ENCODE peak calls at places on chromosomes 16 and 17, in ten cellular contexts. One of them, this sample, is unnamed.

GRCh38 chr17:63333869-63334268 is 112.2 kb downstream of the CYB561 start:
- DNase-seq in cardiac fibroblast: peak
- DNase-seq in tibial nerve: no peak
- DNase-seq in activated CD4-positive, alpha-beta T cell treated with anti-CD3 and anti-CD28 coated beads for 1 hour: no peak
- DNase-seq in lower leg skin: no peak
- DNase-seq in smooth muscle cell of the brain vasculature: no peak
- DNase-seq in cardiac muscle cell: no peak
- DNase-seq in NCI-H1436: no peak
- DNase-seq in naive B cell: no peak
- DNase-seq in NCI-H1092 treated with DMSO at 0.1 percent for 48 hours: no peak
- DNase-seq in this sample: no peak

GRCh38 chr16:73062640-73063283 is 14.8 kb upstream of the ZFHX3 start:
- DNase-seq in cardiac fibroblast: peak
- DNase-seq in tibial nerve: no peak
- DNase-seq in activated CD4-positive, alpha-beta T cell treated with anti-CD3 and anti-CD28 coated beads for 1 hour: no peak
- DNase-seq in lower leg skin: no peak
- DNase-seq in smooth muscle cell of the brain vasculature: no peak
- DNase-seq in cardiac muscle cell: no peak
- DNase-seq in NCI-H1436: no peak
- DNase-seq in naive B cell: no peak
- DNase-seq in NCI-H1092 treated with DMSO at 0.1 percent for 48 hours: no peak
- DNase-seq in this sample: no peak

GRCh38 chr16:3030872-3031212 is 5.9 kb downstream of the BICDL2 start:
- DNase-seq in cardiac fibroblast: no peak
- DNase-seq in tibial nerve: no peak
- DNase-seq in activated CD4-positive, alpha-beta T cell treated with anti-CD3 and anti-CD28 coated beads for 1 hour: no peak
- DNase-seq in lower leg skin: no peak
- DNase-seq in smooth muscle cell of the brain vasculature: no peak
- DNase-seq in cardiac muscle cell: no peak
- DNase-seq in NCI-H1436: no peak
- DNase-seq in naive B cell: no peak
- DNase-seq in NCI-H1092 treated with DMSO at 0.1 percent for 48 hours: no peak
- DNase-seq in this sample: no peak

GRCh38 chr16:89689142-89689541 is 2.7 kb downstream of the CDK10 start:
- DNase-seq in cardiac fibroblast: no peak
- DNase-seq in tibial nerve: no peak
- DNase-seq in activated CD4-positive, alpha-beta T cell treated with anti-CD3 and anti-CD28 coated beads for 1 hour: no peak
- DNase-seq in lower leg skin: no peak
- DNase-seq in smooth muscle cell of the brain vasculature: no peak
- DNase-seq in cardiac muscle cell: no peak
- DNase-seq in NCI-H1436: no peak
- DNase-seq in naive B cell: no peak
- DNase-seq in NCI-H1092 treated with DMSO at 0.1 percent for 48 hours: no peak
- DNase-seq in this sample: no peak

GRCh38 chr16:709651-710499 is 4.3 kb upstream of the FBXL16 start:
- DNase-seq in cardiac fibroblast: peak
- DNase-seq in tibial nerve: no peak
- DNase-seq in activated CD4-positive, alpha-beta T cell treated with anti-CD3 and anti-CD28 coated beads for 1 hour: no peak
- DNase-seq in lower leg skin: no peak
- DNase-seq in smooth muscle cell of the brain vasculature: no peak
- DNase-seq in cardiac muscle cell: peak
- DNase-seq in NCI-H1436: peak
- DNase-seq in naive B cell: no peak
- DNase-seq in NCI-H1092 treated with DMSO at 0.1 percent for 48 hours: peak
- DNase-seq in this sample: no peak

GRCh38 chr16:23158114-23158513 is 8.9 kb upstream of the USP31 start:
- DNase-seq in cardiac fibroblast: no peak
- DNase-seq in tibial nerve: no peak
- DNase-seq in activated CD4-positive, alpha-beta T cell treated with anti-CD3 and anti-CD28 coated beads for 1 hour: no peak
- DNase-seq in lower leg skin: no peak
- DNase-seq in smooth muscle cell of the brain vasculature: no peak
- DNase-seq in cardiac muscle cell: no peak
- DNase-seq in NCI-H1436: no peak
- DNase-seq in naive B cell: no peak
- DNase-seq in NCI-H1092 treated with DMSO at 0.1 percent for 48 hours: no peak
- DNase-seq in this sample: no peak

GRCh38 chr16:29943846-29944669 is 17.8 kb upstream of the TMEM219 start:
- DNase-seq in cardiac fibroblast: peak
- DNase-seq in tibial nerve: no peak
- DNase-seq in activated CD4-positive, alpha-beta T cell treated with anti-CD3 and anti-CD28 coated beads for 1 hour: no peak
- DNase-seq in lower leg skin: peak
- DNase-seq in smooth muscle cell of the brain vasculature: peak
- DNase-seq in cardiac muscle cell: peak
- DNase-seq in NCI-H1436: peak
- DNase-seq in naive B cell: no peak
- DNase-seq in NCI-H1092 treated with DMSO at 0.1 percent for 48 hours: peak
- DNase-seq in this sample: no peak

GRCh38 chr16:85663891-85664321 is 24.8 kb downstream of the GINS2 start:
- DNase-seq in cardiac fibroblast: no peak
- DNase-seq in tibial nerve: no peak
- DNase-seq in activated CD4-positive, alpha-beta T cell treated with anti-CD3 and anti-CD28 coated beads for 1 hour: no peak
- DNase-seq in lower leg skin: no peak
- DNase-seq in smooth muscle cell of the brain vasculature: no peak
- DNase-seq in cardiac muscle cell: no peak
- DNase-seq in NCI-H1436: peak
- DNase-seq in naive B cell: no peak
- DNase-seq in NCI-H1092 treated with DMSO at 0.1 percent for 48 hours: peak
- DNase-seq in this sample: no peak

GRCh38 chr17:72205357-72205756 is 84.5 kb downstream of the SOX9 start:
- DNase-seq in cardiac fibroblast: no peak
- DNase-seq in tibial nerve: no peak
- DNase-seq in activated CD4-positive, alpha-beta T cell treated with anti-CD3 and anti-CD28 coated beads for 1 hour: no peak
- DNase-seq in lower leg skin: no peak
- DNase-seq in smooth muscle cell of the brain vasculature: no peak
- DNase-seq in cardiac muscle cell: peak
- DNase-seq in NCI-H1436: no peak
- DNase-seq in naive B cell: no peak
- DNase-seq in NCI-H1092 treated with DMSO at 0.1 percent for 48 hours: no peak
- DNase-seq in this sample: no peak

GRCh38 chr17:50765454-50766221 is 1.7 kb downstream of the ANKRD40CL start:
- DNase-seq in cardiac fibroblast: no peak
- DNase-seq in tibial nerve: no peak
- DNase-seq in activated CD4-positive, alpha-beta T cell treated with anti-CD3 and anti-CD28 coated beads for 1 hour: no peak
- DNase-seq in lower leg skin: no peak
- DNase-seq in smooth muscle cell of the brain vasculature: no peak
- DNase-seq in cardiac muscle cell: no peak
- DNase-seq in NCI-H1436: no peak
- DNase-seq in naive B cell: peak
- DNase-seq in NCI-H1092 treated with DMSO at 0.1 percent for 48 hours: no peak
- DNase-seq in this sample: peak

GRCh38 chr17:72189781-72190593 is 69.2 kb downstream of the SOX9 start:
- DNase-seq in cardiac fibroblast: no peak
- DNase-seq in tibial nerve: no peak
- DNase-seq in activated CD4-positive, alpha-beta T cell treated with anti-CD3 and anti-CD28 coated beads for 1 hour: no peak
- DNase-seq in lower leg skin: no peak
- DNase-seq in smooth muscle cell of the brain vasculature: no peak
- DNase-seq in cardiac muscle cell: no peak
- DNase-seq in NCI-H1436: no peak
- DNase-seq in naive B cell: no peak
- DNase-seq in NCI-H1092 treated with DMSO at 0.1 percent for 48 hours: no peak
- DNase-seq in this sample: no peak

GRCh38 chr16:19746561-19746960 is 28.5 kb downstream of the IQCK start:
- DNase-seq in cardiac fibroblast: no peak
- DNase-seq in tibial nerve: no peak
- DNase-seq in activated CD4-positive, alpha-beta T cell treated with anti-CD3 and anti-CD28 coated beads for 1 hour: no peak
- DNase-seq in lower leg skin: no peak
- DNase-seq in smooth muscle cell of the brain vasculature: no peak
- DNase-seq in cardiac muscle cell: peak
- DNase-seq in NCI-H1436: no peak
- DNase-seq in naive B cell: no peak
- DNase-seq in NCI-H1092 treated with DMSO at 0.1 percent for 48 hours: peak
- DNase-seq in this sample: no peak

GRCh38 chr16:67169011-67169451 is 1.3 kb upstream of the NOL3 start:
- DNase-seq in cardiac fibroblast: no peak
- DNase-seq in tibial nerve: no peak
- DNase-seq in activated CD4-positive, alpha-beta T cell treated with anti-CD3 and anti-CD28 coated beads for 1 hour: no peak
- DNase-seq in lower leg skin: no peak
- DNase-seq in smooth muscle cell of the brain vasculature: no peak
- DNase-seq in cardiac muscle cell: no peak
- DNase-seq in NCI-H1436: no peak
- DNase-seq in naive B cell: no peak
- DNase-seq in NCI-H1092 treated with DMSO at 0.1 percent for 48 hours: no peak
- DNase-seq in this sample: no peak

GRCh38 chr17:58615768-58616659 is 75.8 kb downstream of the TEX14 start:
- DNase-seq in cardiac fibroblast: peak
- DNase-seq in tibial nerve: no peak
- DNase-seq in activated CD4-positive, alpha-beta T cell treated with anti-CD3 and anti-CD28 coated beads for 1 hour: no peak
- DNase-seq in lower leg skin: no peak
- DNase-seq in smooth muscle cell of the brain vasculature: no peak
- DNase-seq in cardiac muscle cell: no peak
- DNase-seq in NCI-H1436: no peak
- DNase-seq in naive B cell: no peak
- DNase-seq in NCI-H1092 treated with DMSO at 0.1 percent for 48 hours: no peak
- DNase-seq in this sample: no peak

GRCh38 chr16:4915226-4915761 is 21.7 kb downstream of the PPL start:
- DNase-seq in cardiac fibroblast: peak
- DNase-seq in tibial nerve: no peak
- DNase-seq in activated CD4-positive, alpha-beta T cell treated with anti-CD3 and anti-CD28 coated beads for 1 hour: no peak
- DNase-seq in lower leg skin: no peak
- DNase-seq in smooth muscle cell of the brain vasculature: peak
- DNase-seq in cardiac muscle cell: no peak
- DNase-seq in NCI-H1436: no peak
- DNase-seq in naive B cell: no peak
- DNase-seq in NCI-H1092 treated with DMSO at 0.1 percent for 48 hours: no peak
- DNase-seq in this sample: no peak

GRCh38 chr17:42527932-42528331 is 8.1 kb upstream of the NAGLU start:
- DNase-seq in cardiac fibroblast: no peak
- DNase-seq in tibial nerve: no peak
- DNase-seq in activated CD4-positive, alpha-beta T cell treated with anti-CD3 and anti-CD28 coated beads for 1 hour: no peak
- DNase-seq in lower leg skin: no peak
- DNase-seq in smooth muscle cell of the brain vasculature: no peak
- DNase-seq in cardiac muscle cell: no peak
- DNase-seq in NCI-H1436: no peak
- DNase-seq in naive B cell: no peak
- DNase-seq in NCI-H1092 treated with DMSO at 0.1 percent for 48 hours: no peak
- DNase-seq in this sample: no peak

GRCh38 chr16:30951785-30952184 is 2.9 kb downstream of the ORAI3 start:
- DNase-seq in cardiac fibroblast: peak
- DNase-seq in tibial nerve: peak
- DNase-seq in activated CD4-positive, alpha-beta T cell treated with anti-CD3 and anti-CD28 coated beads for 1 hour: no peak
- DNase-seq in lower leg skin: no peak
- DNase-seq in smooth muscle cell of the brain vasculature: no peak
- DNase-seq in cardiac muscle cell: no peak
- DNase-seq in NCI-H1436: no peak
- DNase-seq in naive B cell: no peak
- DNase-seq in NCI-H1092 treated with DMSO at 0.1 percent for 48 hours: no peak
- DNase-seq in this sample: no peak

GRCh38 chr16:67664871-67665270 is 1.7 kb downstream of the ENKD1 start:
- DNase-seq in cardiac fibroblast: no peak
- DNase-seq in tibial nerve: no peak
- DNase-seq in activated CD4-positive, alpha-beta T cell treated with anti-CD3 and anti-CD28 coated beads for 1 hour: no peak
- DNase-seq in lower leg skin: no peak
- DNase-seq in smooth muscle cell of the brain vasculature: no peak
- DNase-seq in cardiac muscle cell: no peak
- DNase-seq in NCI-H1436: no peak
- DNase-seq in naive B cell: no peak
- DNase-seq in NCI-H1092 treated with DMSO at 0.1 percent for 48 hours: no peak
- DNase-seq in this sample: no peak

GRCh38 chr16:69087161-69087581 is 18.3 kb upstream of the HAS3 start:
- DNase-seq in cardiac fibroblast: no peak
- DNase-seq in tibial nerve: no peak
- DNase-seq in activated CD4-positive, alpha-beta T cell treated with anti-CD3 and anti-CD28 coated beads for 1 hour: no peak
- DNase-seq in lower leg skin: no peak
- DNase-seq in smooth muscle cell of the brain vasculature: no peak
- DNase-seq in cardiac muscle cell: no peak
- DNase-seq in NCI-H1436: no peak
- DNase-seq in naive B cell: no peak
- DNase-seq in NCI-H1092 treated with DMSO at 0.1 percent for 48 hours: no peak
- DNase-seq in this sample: no peak

GRCh38 chr16:3924763-3925162 is 44.2 kb upstream of the CREBBP start:
- DNase-seq in cardiac fibroblast: no peak
- DNase-seq in tibial nerve: no peak
- DNase-seq in activated CD4-positive, alpha-beta T cell treated with anti-CD3 and anti-CD28 coated beads for 1 hour: no peak
- DNase-seq in lower leg skin: no peak
- DNase-seq in smooth muscle cell of the brain vasculature: no peak
- DNase-seq in cardiac muscle cell: no peak
- DNase-seq in NCI-H1436: no peak
- DNase-seq in naive B cell: no peak
- DNase-seq in NCI-H1092 treated with DMSO at 0.1 percent for 48 hours: no peak
- DNase-seq in this sample: no peak

GRCh38 chr16:6704306-6704705 is 628.3 kb upstream of the RBFOX1 start:
- DNase-seq in cardiac fibroblast: no peak
- DNase-seq in tibial nerve: no peak
- DNase-seq in activated CD4-positive, alpha-beta T cell treated with anti-CD3 and anti-CD28 coated beads for 1 hour: no peak
- DNase-seq in lower leg skin: no peak
- DNase-seq in smooth muscle cell of the brain vasculature: no peak
- DNase-seq in cardiac muscle cell: no peak
- DNase-seq in NCI-H1436: no peak
- DNase-seq in naive B cell: no peak
- DNase-seq in NCI-H1092 treated with DMSO at 0.1 percent for 48 hours: no peak
- DNase-seq in this sample: no peak

GRCh38 chr17:29245401-29245800 is 1.3 kb upstream of the CRYBA1 start:
- DNase-seq in cardiac fibroblast: no peak
- DNase-seq in tibial nerve: no peak
- DNase-seq in activated CD4-positive, alpha-beta T cell treated with anti-CD3 and anti-CD28 coated beads for 1 hour: no peak
- DNase-seq in lower leg skin: no peak
- DNase-seq in smooth muscle cell of the brain vasculature: no peak
- DNase-seq in cardiac muscle cell: no peak
- DNase-seq in NCI-H1436: no peak
- DNase-seq in naive B cell: no peak
- DNase-seq in NCI-H1092 treated with DMSO at 0.1 percent for 48 hours: no peak
- DNase-seq in this sample: peak

GRCh38 chr16:3065069-3065741 is at the start of gene IL32:
- DNase-seq in cardiac fibroblast: peak
- DNase-seq in tibial nerve: no peak
- DNase-seq in activated CD4-positive, alpha-beta T cell treated with anti-CD3 and anti-CD28 coated beads for 1 hour: no peak
- DNase-seq in lower leg skin: no peak
- DNase-seq in smooth muscle cell of the brain vasculature: no peak
- DNase-seq in cardiac muscle cell: no peak
- DNase-seq in NCI-H1436: no peak
- DNase-seq in naive B cell: no peak
- DNase-seq in NCI-H1092 treated with DMSO at 0.1 percent for 48 hours: no peak
- DNase-seq in this sample: no peak

GRCh38 chr17:1511756-1512321 is 4.6 kb downstream of the INPP5K start:
- DNase-seq in cardiac fibroblast: no peak
- DNase-seq in tibial nerve: no peak
- DNase-seq in activated CD4-positive, alpha-beta T cell treated with anti-CD3 and anti-CD28 coated beads for 1 hour: no peak
- DNase-seq in lower leg skin: no peak
- DNase-seq in smooth muscle cell of the brain vasculature: no peak
- DNase-seq in cardiac muscle cell: no peak
- DNase-seq in NCI-H1436: no peak
- DNase-seq in naive B cell: no peak
- DNase-seq in NCI-H1092 treated with DMSO at 0.1 percent for 48 hours: no peak
- DNase-seq in this sample: no peak

GRCh38 chr17:42276359-42276608 is at the start of gene STAT5B:
- DNase-seq in cardiac fibroblast: peak
- DNase-seq in tibial nerve: peak
- DNase-seq in activated CD4-positive, alpha-beta T cell treated with anti-CD3 and anti-CD28 coated beads for 1 hour: peak
- DNase-seq in lower leg skin: no peak
- DNase-seq in smooth muscle cell of the brain vasculature: no peak
- DNase-seq in cardiac muscle cell: no peak
- DNase-seq in NCI-H1436: peak
- DNase-seq in naive B cell: peak
- DNase-seq in NCI-H1092 treated with DMSO at 0.1 percent for 48 hours: peak
- DNase-seq in this sample: no peak

GRCh38 chr16:30775381-30776099 is 11.5 kb downstream of the ZNF629 start:
- DNase-seq in cardiac fibroblast: peak
- DNase-seq in tibial nerve: peak
- DNase-seq in activated CD4-positive, alpha-beta T cell treated with anti-CD3 and anti-CD28 coated beads for 1 hour: peak
- DNase-seq in lower leg skin: peak
- DNase-seq in smooth muscle cell of the brain vasculature: peak
- DNase-seq in cardiac muscle cell: peak
- DNase-seq in NCI-H1436: peak
- DNase-seq in naive B cell: peak
- DNase-seq in NCI-H1092 treated with DMSO at 0.1 percent for 48 hours: peak
- DNase-seq in this sample: no peak

GRCh38 chr17:1617620-1618174 is 10.9 kb downstream of the SLC43A2 start:
- DNase-seq in cardiac fibroblast: peak
- DNase-seq in tibial nerve: peak
- DNase-seq in activated CD4-positive, alpha-beta T cell treated with anti-CD3 and anti-CD28 coated beads for 1 hour: no peak
- DNase-seq in lower leg skin: peak
- DNase-seq in smooth muscle cell of the brain vasculature: no peak
- DNase-seq in cardiac muscle cell: no peak
- DNase-seq in NCI-H1436: no peak
- DNase-seq in naive B cell: no peak
- DNase-seq in NCI-H1092 treated with DMSO at 0.1 percent for 48 hours: no peak
- DNase-seq in this sample: no peak

GRCh38 chr16:88534731-88535141 is 35.5 kb upstream of the ZC3H18 start:
- DNase-seq in cardiac fibroblast: peak
- DNase-seq in tibial nerve: no peak
- DNase-seq in activated CD4-positive, alpha-beta T cell treated with anti-CD3 and anti-CD28 coated beads for 1 hour: no peak
- DNase-seq in lower leg skin: no peak
- DNase-seq in smooth muscle cell of the brain vasculature: no peak
- DNase-seq in cardiac muscle cell: peak
- DNase-seq in NCI-H1436: no peak
- DNase-seq in naive B cell: no peak
- DNase-seq in NCI-H1092 treated with DMSO at 0.1 percent for 48 hours: no peak
- DNase-seq in this sample: no peak